ENCODE peak calls at places on chromosome 11, in ten cellular contexts. One of them, this sample, is unnamed.

GRCh38 chr11:70517996-70518907 is 119.9 kb downstream of the CTTN start:
- DNase-seq in colonic mucosa: no peak
- DNase-seq in GM23338: peak
- DNase-seq in brain microvascular endothelial cell: peak
- DNase-seq in uterus: no peak
- DNase-seq in small intestine: no peak
- DNase-seq in PC-9: no peak
- DNase-seq in lower lobe of right lung: no peak
- DNase-seq in endodermal cell: no peak
- DNase-seq in adrenal gland: no peak
- DNase-seq in this sample: no peak

GRCh38 chr11:92295175-92296137 is 70.8 kb downstream of the FAT3 start:
- DNase-seq in colonic mucosa: peak
- DNase-seq in GM23338: no peak
- DNase-seq in brain microvascular endothelial cell: no peak
- DNase-seq in uterus: no peak
- DNase-seq in small intestine: peak
- DNase-seq in PC-9: peak
- DNase-seq in lower lobe of right lung: no peak
- DNase-seq in endodermal cell: no peak
- DNase-seq in adrenal gland: no peak
- DNase-seq in this sample: no peak

GRCh38 chr11:99368579-99368978 is 347.8 kb downstream of the CNTN5 start:
- DNase-seq in colonic mucosa: no peak
- DNase-seq in GM23338: no peak
- DNase-seq in brain microvascular endothelial cell: peak
- DNase-seq in uterus: no peak
- DNase-seq in small intestine: no peak
- DNase-seq in PC-9: no peak
- DNase-seq in lower lobe of right lung: no peak
- DNase-seq in endodermal cell: no peak
- DNase-seq in adrenal gland: no peak
- DNase-seq in this sample: no peak

GRCh38 chr11:102757823-102758549 is 22.4 kb downstream of the MMP10 start:
- DNase-seq in colonic mucosa: no peak
- DNase-seq in GM23338: no peak
- DNase-seq in brain microvascular endothelial cell: peak
- DNase-seq in uterus: no peak
- DNase-seq in small intestine: no peak
- DNase-seq in PC-9: no peak
- DNase-seq in lower lobe of right lung: no peak
- DNase-seq in endodermal cell: no peak
- DNase-seq in adrenal gland: no peak
- DNase-seq in this sample: no peak

GRCh38 chr11:81772161-81772560 is 961.5 kb downstream of the FAM181B start:
- DNase-seq in colonic mucosa: no peak
- DNase-seq in GM23338: peak
- DNase-seq in brain microvascular endothelial cell: peak
- DNase-seq in uterus: peak
- DNase-seq in small intestine: no peak
- DNase-seq in PC-9: no peak
- DNase-seq in lower lobe of right lung: no peak
- DNase-seq in endodermal cell: peak
- DNase-seq in adrenal gland: peak
- DNase-seq in this sample: no peak

GRCh38 chr11:36235750-36236149 is 53.5 kb downstream of the COMMD9 start:
- DNase-seq in colonic mucosa: no peak
- DNase-seq in GM23338: no peak
- DNase-seq in brain microvascular endothelial cell: peak
- DNase-seq in uterus: no peak
- DNase-seq in small intestine: no peak
- DNase-seq in PC-9: no peak
- DNase-seq in lower lobe of right lung: no peak
- DNase-seq in endodermal cell: no peak
- DNase-seq in adrenal gland: peak
- DNase-seq in this sample: no peak

GRCh38 chr11:58907780-58908179 is 31.5 kb upstream of the GLYATL1 start:
- DNase-seq in colonic mucosa: no peak
- DNase-seq in GM23338: no peak
- DNase-seq in brain microvascular endothelial cell: no peak
- DNase-seq in uterus: no peak
- DNase-seq in small intestine: no peak
- DNase-seq in PC-9: no peak
- DNase-seq in lower lobe of right lung: no peak
- DNase-seq in endodermal cell: no peak
- DNase-seq in adrenal gland: no peak
- DNase-seq in this sample: no peak

GRCh38 chr11:126263489-126263888 is 5.2 kb downstream of the SRPRA start:
- DNase-seq in colonic mucosa: no peak
- DNase-seq in GM23338: no peak
- DNase-seq in brain microvascular endothelial cell: no peak
- DNase-seq in uterus: no peak
- DNase-seq in small intestine: no peak
- DNase-seq in PC-9: no peak
- DNase-seq in lower lobe of right lung: no peak
- DNase-seq in endodermal cell: no peak
- DNase-seq in adrenal gland: no peak
- DNase-seq in this sample: no peak

GRCh38 chr11:124075492-124075840 is 34.3 kb upstream of the OR10G7 start:
- DNase-seq in colonic mucosa: no peak
- DNase-seq in GM23338: no peak
- DNase-seq in brain microvascular endothelial cell: no peak
- DNase-seq in uterus: no peak
- DNase-seq in small intestine: no peak
- DNase-seq in PC-9: no peak
- DNase-seq in lower lobe of right lung: no peak
- DNase-seq in endodermal cell: no peak
- DNase-seq in adrenal gland: no peak
- DNase-seq in this sample: no peak

GRCh38 chr11:76626921-76627391 is 43.6 kb downstream of the LRRC32 start:
- DNase-seq in colonic mucosa: no peak
- DNase-seq in GM23338: no peak
- DNase-seq in brain microvascular endothelial cell: peak
- DNase-seq in uterus: no peak
- DNase-seq in small intestine: no peak
- DNase-seq in PC-9: no peak
- DNase-seq in lower lobe of right lung: no peak
- DNase-seq in endodermal cell: peak
- DNase-seq in adrenal gland: no peak
- DNase-seq in this sample: no peak

GRCh38 chr11:86537541-86538222 is 134.7 kb downstream of the ME3 start:
- DNase-seq in colonic mucosa: no peak
- DNase-seq in GM23338: peak
- DNase-seq in brain microvascular endothelial cell: peak
- DNase-seq in uterus: no peak
- DNase-seq in small intestine: no peak
- DNase-seq in PC-9: peak
- DNase-seq in lower lobe of right lung: no peak
- DNase-seq in endodermal cell: no peak
- DNase-seq in adrenal gland: no peak
- DNase-seq in this sample: no peak

GRCh38 chr11:115817844-115818565 is 313.8 kb upstream of the CADM1 start:
- DNase-seq in colonic mucosa: no peak
- DNase-seq in GM23338: peak
- DNase-seq in brain microvascular endothelial cell: no peak
- DNase-seq in uterus: no peak
- DNase-seq in small intestine: no peak
- DNase-seq in PC-9: no peak
- DNase-seq in lower lobe of right lung: no peak
- DNase-seq in endodermal cell: no peak
- DNase-seq in adrenal gland: no peak
- DNase-seq in this sample: no peak

GRCh38 chr11:44010789-44011251 is 37.0 kb upstream of the ACCSL start:
- DNase-seq in colonic mucosa: peak
- DNase-seq in GM23338: no peak
- DNase-seq in brain microvascular endothelial cell: no peak
- DNase-seq in uterus: no peak
- DNase-seq in small intestine: no peak
- DNase-seq in PC-9: no peak
- DNase-seq in lower lobe of right lung: no peak
- DNase-seq in endodermal cell: no peak
- DNase-seq in adrenal gland: no peak
- DNase-seq in this sample: no peak

GRCh38 chr11:118001494-118001971 is 15.3 kb downstream of the IL10RA start:
- DNase-seq in colonic mucosa: no peak
- DNase-seq in GM23338: no peak
- DNase-seq in brain microvascular endothelial cell: no peak
- DNase-seq in uterus: no peak
- DNase-seq in small intestine: peak
- DNase-seq in PC-9: no peak
- DNase-seq in lower lobe of right lung: no peak
- DNase-seq in endodermal cell: no peak
- DNase-seq in adrenal gland: no peak
- DNase-seq in this sample: no peak

DNA sequence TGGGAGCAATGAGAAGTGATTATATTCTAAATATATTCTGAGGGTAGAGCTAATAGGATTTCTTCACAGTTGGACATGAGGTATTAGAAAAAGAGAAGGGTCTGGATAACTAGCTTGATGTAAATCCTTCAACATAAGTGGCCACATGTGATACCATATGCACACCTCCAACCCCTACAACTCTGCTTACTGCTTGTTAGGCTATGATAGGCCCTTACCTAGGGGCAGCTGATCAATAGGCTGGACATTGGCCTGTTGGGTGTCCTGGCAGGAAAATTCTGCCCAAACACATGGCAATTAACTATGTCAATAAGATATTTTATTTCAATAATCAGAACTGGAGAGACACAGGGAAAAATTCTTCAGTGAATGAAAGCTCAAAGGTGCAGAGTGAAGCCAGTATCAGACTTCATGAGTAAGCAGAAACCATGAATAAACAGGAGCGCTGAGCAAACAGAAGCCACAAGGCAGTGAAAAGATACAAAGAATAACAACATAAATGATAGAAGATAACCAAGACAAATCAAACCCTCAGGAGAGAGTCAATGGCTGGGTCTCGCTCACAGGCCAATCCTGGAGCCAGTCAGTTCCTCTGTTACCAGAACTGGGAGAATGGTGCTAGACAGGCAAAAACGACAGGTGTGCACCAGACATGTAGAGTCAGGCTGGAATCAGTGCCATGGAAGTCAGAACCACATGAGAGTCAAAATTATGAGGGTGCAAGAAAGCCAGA is 46.3 kb upstream of the PSMA1 start:
- DNase-seq in colonic mucosa: no peak
- DNase-seq in GM23338: no peak
- DNase-seq in brain microvascular endothelial cell: no peak
- DNase-seq in uterus: no peak
- DNase-seq in small intestine: no peak
- DNase-seq in PC-9: no peak
- DNase-seq in lower lobe of right lung: no peak
- DNase-seq in endodermal cell: no peak
- DNase-seq in adrenal gland: no peak
- DNase-seq in this sample: no peak
- H3K27ac ChIP-seq in colonic mucosa: no peak
- H3K27ac ChIP-seq in GM23338: no peak
- H3K27ac ChIP-seq in brain microvascular endothelial cell: no peak
- H3K27ac ChIP-seq in uterus: no peak
- H3K27ac ChIP-seq in small intestine: no peak
- H3K27ac ChIP-seq in PC-9: no peak
- H3K27ac ChIP-seq in lower lobe of right lung: no peak
- H3K27ac ChIP-seq in endodermal cell: no peak
- H3K27ac ChIP-seq in adrenal gland: no peak
- H3K27ac ChIP-seq in this sample: no peak

DNA sequence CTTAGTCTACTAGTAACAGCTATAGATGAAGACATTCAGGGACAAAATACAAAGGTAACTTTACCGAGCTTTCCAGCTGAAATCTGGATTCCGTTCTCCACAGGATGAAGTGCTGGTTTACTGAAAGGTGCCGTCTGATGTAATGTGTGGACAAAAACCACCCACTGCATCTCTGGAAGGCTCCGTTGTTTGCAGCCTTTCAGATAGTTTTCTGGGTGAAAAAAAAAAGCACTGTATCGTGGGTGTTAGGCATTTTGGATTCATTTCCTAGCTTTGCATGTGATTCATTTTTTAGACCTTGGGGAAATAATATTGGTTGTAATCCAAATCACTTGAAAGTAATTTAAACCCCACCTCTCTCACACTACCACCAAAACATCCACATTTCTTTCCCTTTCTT is 10.4 kb downstream of the JAM3 start:
- DNase-seq in colonic mucosa: no peak
- DNase-seq in GM23338: no peak
- DNase-seq in brain microvascular endothelial cell: no peak
- DNase-seq in uterus: no peak
- DNase-seq in small intestine: no peak
- DNase-seq in PC-9: no peak
- DNase-seq in lower lobe of right lung: no peak
- DNase-seq in endodermal cell: no peak
- DNase-seq in adrenal gland: no peak
- DNase-seq in this sample: no peak
- H3K27ac ChIP-seq in colonic mucosa: no peak
- H3K27ac ChIP-seq in GM23338: no peak
- H3K27ac ChIP-seq in brain microvascular endothelial cell: no peak
- H3K27ac ChIP-seq in uterus: peak
- H3K27ac ChIP-seq in small intestine: no peak
- H3K27ac ChIP-seq in PC-9: no peak
- H3K27ac ChIP-seq in lower lobe of right lung: no peak
- H3K27ac ChIP-seq in endodermal cell: no peak
- H3K27ac ChIP-seq in adrenal gland: no peak
- H3K27ac ChIP-seq in this sample: no peak

DNA sequence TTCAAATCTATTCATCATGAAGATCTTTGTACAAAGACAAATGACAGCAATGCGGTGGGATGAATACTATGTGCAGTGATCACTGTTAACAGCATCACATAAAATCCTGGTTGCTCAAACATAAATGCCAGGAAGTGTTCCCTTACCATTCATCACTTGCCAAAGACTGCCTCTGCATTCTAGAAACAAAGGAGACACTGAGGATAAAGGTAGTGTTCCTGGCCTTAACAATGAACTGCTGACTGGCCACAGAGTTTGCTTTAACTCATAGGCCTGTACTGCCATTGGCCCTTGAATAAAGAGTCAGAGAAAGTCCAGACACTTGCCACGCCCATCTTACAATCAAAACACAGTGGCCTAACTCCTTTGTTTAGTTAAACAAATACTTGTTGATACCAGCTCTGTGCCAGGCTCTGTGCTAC is 29.5 kb downstream of the C2CD3 start:
- DNase-seq in colonic mucosa: peak
- DNase-seq in GM23338: peak
- DNase-seq in brain microvascular endothelial cell: no peak
- DNase-seq in uterus: no peak
- DNase-seq in small intestine: peak
- DNase-seq in PC-9: peak
- DNase-seq in lower lobe of right lung: no peak
- DNase-seq in endodermal cell: peak
- DNase-seq in adrenal gland: no peak
- DNase-seq in this sample: no peak
- H3K27ac ChIP-seq in colonic mucosa: no peak
- H3K27ac ChIP-seq in GM23338: peak
- H3K27ac ChIP-seq in brain microvascular endothelial cell: no peak
- H3K27ac ChIP-seq in uterus: no peak
- H3K27ac ChIP-seq in small intestine: no peak
- H3K27ac ChIP-seq in PC-9: peak
- H3K27ac ChIP-seq in lower lobe of right lung: no peak
- H3K27ac ChIP-seq in endodermal cell: no peak
- H3K27ac ChIP-seq in adrenal gland: no peak
- H3K27ac ChIP-seq in this sample: no peak

DNA sequence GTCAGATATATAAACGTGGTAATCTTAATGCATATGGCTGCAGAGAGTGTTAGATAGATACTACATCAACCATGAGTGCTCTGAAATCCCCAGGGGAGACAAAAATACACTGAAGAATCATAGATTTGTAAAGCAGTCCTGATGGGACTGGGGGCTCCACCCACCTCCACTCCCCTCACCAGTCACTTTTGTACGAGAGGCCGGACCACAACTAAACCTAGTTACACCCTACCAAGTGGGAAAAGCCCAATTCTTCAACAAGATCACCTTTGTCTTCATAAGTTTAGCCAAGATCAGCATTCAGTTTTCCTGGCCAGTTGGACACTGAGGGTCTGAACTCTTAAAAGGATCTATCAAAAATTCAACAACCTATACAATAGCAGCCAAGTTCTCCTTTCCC is 1.5 kb downstream of the SF1 start:
- DNase-seq in colonic mucosa: no peak
- DNase-seq in GM23338: no peak
- DNase-seq in brain microvascular endothelial cell: no peak
- DNase-seq in uterus: no peak
- DNase-seq in small intestine: no peak
- DNase-seq in PC-9: no peak
- DNase-seq in lower lobe of right lung: peak
- DNase-seq in endodermal cell: no peak
- DNase-seq in adrenal gland: no peak
- DNase-seq in this sample: no peak
- H3K27ac ChIP-seq in colonic mucosa: peak
- H3K27ac ChIP-seq in GM23338: peak
- H3K27ac ChIP-seq in brain microvascular endothelial cell: no peak
- H3K27ac ChIP-seq in uterus: peak
- H3K27ac ChIP-seq in small intestine: peak
- H3K27ac ChIP-seq in PC-9: no peak
- H3K27ac ChIP-seq in lower lobe of right lung: no peak
- H3K27ac ChIP-seq in endodermal cell: no peak
- H3K27ac ChIP-seq in adrenal gland: no peak
- H3K27ac ChIP-seq in this sample: peak

This sample was measured in substantia nigra.